ENCODE peak calls at places on chromosome 13, in nine cellular contexts. S is cardiac fibroblast; E is fibroblast of the aortic adventitia; W is HAP-1; K is PC-9; Q is A549; M is CD8-positive, alpha-beta T cell; C is choroid plexus epithelial cell; F is esophagus muscularis mucosa. G is an unnamed sample.

GRCh38 chr13:27661017-27661416 is 39.3 kb downstream of the POLR1D start:
- DNase-seq in S (no peak), M (no peak), E (no peak), W (no peak), C (no peak), Q (no peak), K (no peak), F (no peak), G (no peak)

GRCh38 chr13:48892311-48892710 is 83.4 kb upstream of the FNDC3A start:
- DNase-seq in F (no peak), K (peak; percentile 46), C (peak; percentile 92), W (no peak), S (peak; percentile 67), E (peak; percentile 75), Q (peak; percentile 36), M (no peak), G (no peak)

GRCh38 chr13:76293751-76294150 is 592.5 kb downstream of the KCTD12 start:
- DNase-seq in K (no peak), Q (peak; percentile 0), F (no peak), W (no peak), S (peak; percentile 25), C (peak; percentile 39), M (no peak), E (peak; percentile 48), G (no peak)

GRCh38 chr13:98466634-98467236 is 110.2 kb downstream of the STK24 start:
- DNase-seq in K (peak; percentile 60), Q (peak; percentile 58), F (no peak), W (peak; percentile 78), M (no peak), S (peak; percentile 52), C (peak; percentile 74), E (peak; percentile 45), G (no peak)

GRCh38 chr13:72204291-72204690 is 337.3 kb upstream of the DACH1 start:
- DNase-seq in S (peak; percentile 5), F (no peak), M (no peak), Q (no peak), K (no peak), W (no peak), E (peak; percentile 5), C (peak; percentile 53), G (no peak)

GRCh38 chr13:53015044-53015443 is 13.6 kb upstream of the OLFM4 start:
- DNase-seq in K (no peak), M (no peak), C (no peak), W (no peak), F (no peak), Q (no peak), S (no peak), E (no peak), G (no peak)

GRCh38 chr13:50636007-50636704 is 207.3 kb downstream of the DLEU7 start:
- DNase-seq in F (no peak), E (no peak), M (no peak), C (peak; percentile 57), S (peak; percentile 43), W (peak; percentile 42), Q (no peak), K (no peak), G (no peak)

GRCh38 chr13:24264976-24265375 is 44.4 kb upstream of the C1QTNF9 start:
- DNase-seq in W (no peak), C (no peak), S (no peak), K (no peak), M (peak; percentile 71), Q (no peak), F (no peak), E (no peak), G (peak; percentile 86)

GRCh38 chr13:50052478-50052877 is 37.2 kb downstream of the KCNRG start:
- DNase-seq in F (no peak), Q (no peak), K (no peak), E (no peak), C (no peak), S (no peak), M (no peak), W (no peak), G (no peak)

GRCh38 chr13:40064723-40065122 is 409.3 kb downstream of the COG6 start:
- DNase-seq in W (no peak), F (no peak), M (no peak), C (peak; percentile 78), E (peak; percentile 96), S (peak; percentile 85), K (no peak), Q (peak; percentile 5), G (peak; percentile 49)

GRCh38 chr13:97287047-97287383 is 64.9 kb downstream of the MBNL2 start:
- DNase-seq in Q (no peak), F (no peak), M (no peak), E (no peak), S (no peak), K (no peak), C (no peak), W (no peak), G (no peak)

GRCh38 chr13:25171517-25172302 is at the start of gene AMER2:
- DNase-seq in C (peak; percentile 8), S (peak; percentile 23), F (peak; percentile 80), Q (no peak), E (peak; percentile 4), K (no peak), M (no peak), W (peak; percentile 84), G (no peak)

GRCh38 chr13:79775830-79776229 is 294.9 kb downstream of the NDFIP2 start:
- DNase-seq in M (no peak), W (peak; percentile 40), F (no peak), C (peak; percentile 90), S (peak; percentile 88), Q (peak; percentile 5), K (peak; percentile 66), E (peak; percentile 90), G (no peak)

GRCh38 chr13:50626031-50626643 is 217.4 kb downstream of the DLEU7 start:
- DNase-seq in M (no peak), E (peak; percentile 70), K (no peak), C (peak; percentile 96), F (no peak), Q (no peak), S (peak; percentile 88), W (no peak), G (no peak)

GRCh38 chr13:49421391-49421790 is 22.5 kb downstream of the CAB39L start:
- DNase-seq in M (peak; percentile 5), F (no peak), C (peak; percentile 28), Q (no peak), K (no peak), E (no peak), W (peak; percentile 17), S (peak; percentile 7), G (no peak)

GRCh38 chr13:51066091-51066831 is 44.8 kb downstream of the C13orf42 start:
- DNase-seq in K (no peak), Q (no peak), C (peak; percentile 22), M (no peak), S (no peak), F (no peak), W (no peak), E (no peak), G (no peak)

GRCh38 chr13:46173656-46174055 is 8.3 kb downstream of the LCP1 start:
- DNase-seq in E (no peak), W (no peak), F (no peak), M (no peak), K (no peak), S (no peak), Q (no peak), C (no peak), G (no peak)

GRCh38 chr13:46178821-46179220 is 3.2 kb downstream of the LCP1 start:
- DNase-seq in M (no peak), C (no peak), S (no peak), K (no peak), F (no peak), Q (no peak), W (no peak), E (no peak), G (no peak)

GRCh38 chr13:46178143-46178542 is 3.8 kb downstream of the LCP1 start:
- DNase-seq in C (no peak), K (no peak), M (no peak), E (no peak), W (no peak), F (no peak), S (no peak), Q (no peak), G (no peak)

GRCh38 chr13:46179576-46180368 is 2.2 kb downstream of the LCP1 start:
- DNase-seq in K (no peak), M (peak; percentile 66), Q (no peak), E (no peak), W (no peak), C (no peak), S (no peak), F (no peak), G (peak; percentile 90)

GRCh38 chr13:46176756-46177155 is 5.2 kb downstream of the LCP1 start:
- DNase-seq in W (no peak), K (no peak), C (no peak), M (no peak), Q (no peak), E (no peak), F (no peak), S (no peak), G (no peak)
- H3K4me3 ChIP-seq in W (no peak overlapping the region), K (no peak overlapping the region), C (no peak overlapping the region), M (peak overlapping the region; percentile 40), Q (no peak overlapping the region), E (no peak overlapping the region), F (no peak overlapping the region), S (no peak overlapping the region), G (no peak overlapping the region)

GRCh38 chr13:114334305-114335053 is 20.2 kb downstream of the CHAMP1 start:
- DNase-seq in E (no peak), C (no peak), Q (no peak), M (no peak), W (no peak), F (no peak), K (no peak), S (no peak), G (no peak)
- H3K4me3 ChIP-seq in E (no peak overlapping the region), C (no peak overlapping the region), Q (no peak overlapping the region), M (no peak overlapping the region), W (no peak overlapping the region), F (no peak overlapping the region), K (no peak overlapping the region), S (no peak overlapping the region), G (no peak overlapping the region)

GRCh38 chr13:74032325-74032724 is 101.9 kb downstream of the KLF12 start:
- DNase-seq in F (no peak), S (no peak), Q (no peak), W (no peak), C (no peak), K (no peak), E (no peak), M (no peak), G (no peak)
- H3K4me3 ChIP-seq in F (no peak overlapping the region), S (no peak overlapping the region), Q (no peak overlapping the region), W (no peak overlapping the region), C (peak overlapping the region; percentile 15), K (no peak overlapping the region), E (peak overlapping the region; percentile 52), M (no peak overlapping the region), G (no peak overlapping the region)

GRCh38 chr13:66358564-66358963 is 871.6 kb downstream of the PCDH9 start:
- DNase-seq in F (no peak), S (no peak), M (no peak), W (no peak), C (no peak), K (no peak), Q (no peak), E (no peak), G (no peak)
- H3K4me3 ChIP-seq in F (no peak overlapping the region), S (no peak overlapping the region), M (no peak overlapping the region), W (no peak overlapping the region), C (no peak overlapping the region), K (no peak overlapping the region), Q (no peak overlapping the region), E (no peak overlapping the region), G (no peak overlapping the region)

GRCh38 chr13:29893438-29893837 is 43.0 kb upstream of the UBL3 start:
- DNase-seq in C (no peak), M (no peak), F (no peak), S (no peak), W (no peak), E (peak; percentile 16), Q (no peak), K (no peak), G (no peak)
- H3K4me3 ChIP-seq in C (no peak overlapping the region), M (no peak overlapping the region), F (no peak overlapping the region), S (no peak overlapping the region), W (no peak overlapping the region), E (no peak overlapping the region), Q (no peak overlapping the region), K (no peak overlapping the region), G (no peak overlapping the region)